ENCODE peak calls at places on chromosomes 2 and 18, in six cellular contexts. M is pancreas; J is CD8-positive, alpha-beta T cell; O is GM12865; U is BE2C; K is fibroblast of lung. X is an unnamed sample.

GRCh38 chr2:176656055-176656775 is 387.0 kb downstream of the MTX2 start:
- DNase-seq in M (no peak), J (no peak), O (no peak), U (no peak), K (no peak), X (no peak)

GRCh38 chr2:25165992-25166618 is 2.3 kb downstream of the POMC start:
- DNase-seq in M (peak), J (peak), O (peak), U (peak), K (peak), X (peak)

GRCh38 chr2:121367246-121367900 is 82.4 kb upstream of the TFCP2L1 start:
- DNase-seq in M (no peak), J (no peak), O (no peak), U (no peak), K (no peak), X (no peak)

GRCh38 chr18:70289351-70290330 is 796 bp downstream of the SOCS6 start:
- DNase-seq in M (peak), J (no peak), O (peak), U (peak), K (peak), X (peak)

GRCh38 chr18:31454066-31454708 is 6.6 kb downstream of the DSG3 start:
- DNase-seq in M (no peak), J (no peak), O (no peak), U (no peak), K (peak), X (peak)

GRCh38 chr18:31241425-31241824 is 76.5 kb upstream of the DSG1 start:
- DNase-seq in M (no peak), J (no peak), O (no peak), U (no peak), K (no peak), X (peak)

GRCh38 chr18:31498450-31499156 is 626 bp downstream of the DSG2 start:
- DNase-seq in M (peak), J (no peak), O (peak), U (no peak), K (no peak), X (no peak)

GRCh38 chr2:4883375-4883774 is 808.8 kb upstream of the SOX11 start:
- DNase-seq in M (no peak), J (no peak), O (no peak), U (no peak), K (no peak), X (no peak)

GRCh38 chr2:26913599-26914285 is 56.7 kb upstream of the MAPRE3 start:
- DNase-seq in M (no peak), J (no peak), O (no peak), U (no peak), K (peak), X (no peak)

GRCh38 chr2:212928681-212929080 is 222.7 kb downstream of the IKZF2 start:
- DNase-seq in M (no peak), J (no peak), O (no peak), U (no peak), K (no peak), X (peak)

GRCh38 chr2:48253301-48253700 is 276.7 kb upstream of the STON1 start:
- DNase-seq in M (no peak), J (no peak), O (no peak), U (no peak), K (no peak), X (no peak)

GRCh38 chr2:218734190-218734975 is 23.7 kb downstream of the TTLL4 start:
- DNase-seq in M (no peak), J (no peak), O (no peak), U (no peak), K (no peak), X (no peak)

GRCh38 chr18:32469691-32470131 is 971 bp downstream of the GAREM1 start:
- DNase-seq in M (no peak), J (no peak), O (no peak), U (no peak), K (peak), X (peak)

GRCh38 chr2:37711308-37711731 is 39.9 kb upstream of the CDC42EP3 start:
- DNase-seq in M (no peak), J (peak), O (peak), U (no peak), K (peak), X (peak)

GRCh38 chr2:112850588-112850987 is 14.0 kb upstream of the IL1B start:
- DNase-seq in M (no peak), J (no peak), O (no peak), U (no peak), K (no peak), X (no peak)

GRCh38 chr2:191840916-191841315 is 6.0 kb downstream of the CAVIN2 start:
- DNase-seq in M (no peak), J (no peak), O (no peak), U (no peak), K (no peak), X (no peak)

GRCh38 chr2:238973038-238973772 is 125.3 kb downstream of the TWIST2 start:
- DNase-seq in M (no peak), J (no peak), O (no peak), U (no peak), K (peak), X (no peak)

GRCh38 chr2:127531133-127531709 is 4.3 kb upstream of the MYO7B start:
- DNase-seq in M (no peak), J (no peak), O (no peak), U (no peak), K (peak), X (peak)

GRCh38 chr2:36360063-36360462 is 4.5 kb downstream of the CRIM1 start:
- DNase-seq in M (no peak), J (no peak), O (no peak), U (no peak), K (no peak), X (peak)

GRCh38 chr18:63979409-63979908 is 9.6 kb downstream of the SERPINB8 start:
- DNase-seq in M (peak), J (no peak), O (peak), U (peak), K (peak), X (peak)

GRCh38 chr18:78867131-78867530 is 112.5 kb upstream of the SALL3 start:
- DNase-seq in M (no peak), J (no peak), O (no peak), U (no peak), K (no peak), X (no peak)

GRCh38 chr2:104867351-104868080 is 13.6 kb downstream of the POU3F3 start:
- DNase-seq in M (no peak), J (no peak), O (no peak), U (no peak), K (peak), X (no peak)

GRCh38 chr2:143629344-143629743 is 500.1 kb downstream of the ARHGAP15 start:
- DNase-seq in M (no peak), J (no peak), O (no peak), U (no peak), K (peak), X (no peak)

GRCh38 chr2:218806346-218806978 is 24.5 kb downstream of the CYP27A1 start:
- DNase-seq in M (peak), J (no peak), O (peak), U (no peak), K (peak), X (peak)

GRCh38 chr2:9738718-9739496 is 104.4 kb upstream of the TAF1B start:
- DNase-seq in M (no peak), J (no peak), O (peak), U (no peak), K (no peak), X (no peak)

GRCh38 chr18:50356036-50356945 is 18.6 kb upstream of the SKA1 start:
- DNase-seq in M (no peak), J (no peak), O (peak), U (no peak), K (no peak), X (peak)

GRCh38 chr2:222483513-222484039 is 59.2 kb downstream of the SGPP2 start:
- DNase-seq in M (no peak), J (no peak), O (peak), U (peak), K (no peak), X (no peak)

GRCh38 chr2:230685165-230685560 is 27.5 kb upstream of the CAB39 start:
- DNase-seq in M (no peak), J (no peak), O (no peak), U (no peak), K (no peak), X (no peak)

GRCh38 chr2:10240161-10240681 is 62.5 kb upstream of the HPCAL1 start:
- DNase-seq in M (no peak), J (no peak), O (no peak), U (no peak), K (no peak), X (no peak)

GRCh38 chr2:73937103-73937885 is 10.6 kb downstream of the DGUOK start:
- DNase-seq in M (no peak), J (no peak), O (no peak), U (no peak), K (peak), X (no peak)

GRCh38 chr2:73938761-73939352 is 12.2 kb downstream of the DGUOK start:
- DNase-seq in M (no peak), J (no peak), O (no peak), U (no peak), K (peak), X (peak)

GRCh38 chr2:73937899-73938298 is 11.2 kb downstream of the DGUOK start:
- DNase-seq in M (no peak), J (no peak), O (no peak), U (no peak), K (no peak), X (peak)

GRCh38 chr2:73942664-73943063 is 16.0 kb downstream of the DGUOK start:
- DNase-seq in M (no peak), J (no peak), O (no peak), U (no peak), K (no peak), X (no peak)

DNA sequence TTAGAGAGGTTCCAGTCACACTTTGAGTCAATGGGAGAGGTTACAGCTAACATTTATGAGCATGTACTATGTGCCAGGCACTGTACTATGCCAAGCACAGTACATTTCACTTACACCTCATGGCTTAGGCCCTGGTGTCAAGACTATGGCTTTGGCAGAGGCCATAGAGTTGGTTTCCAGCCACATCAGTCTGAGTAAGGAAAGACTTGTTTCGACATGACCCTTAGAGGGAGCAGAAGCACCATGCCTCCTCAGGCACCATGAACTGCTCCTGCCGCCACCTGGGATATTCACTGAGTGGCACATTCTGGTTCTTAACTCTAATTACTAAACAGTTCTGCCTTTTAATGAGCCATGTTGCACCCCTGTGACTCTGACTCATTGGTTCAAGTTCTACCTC is 12.7 kb downstream of the DGUOK start:
- DNase-seq in M (no peak), J (peak), O (no peak), U (no peak), K (peak), X (peak)
- TF ChIP-seq CTCF in M (no peak), J (peak), O (no peak), U (no peak), K (peak), X (peak)

GRCh38 chr18:36132756-36133155 is 3.1 kb downstream of the ELP2 start:
- DNase-seq in M (no peak), J (no peak), O (no peak), U (no peak), K (no peak), X (no peak)
- H3K4me3 ChIP-seq in M (no peak), J (no peak), O (no peak), U (no peak), K (no peak), X (no peak)

GRCh38 chr2:166373951-166374350 is 1.8 kb downstream of the SCN9A start:
- DNase-seq in M (no peak), J (no peak), O (no peak), U (peak), K (peak), X (peak)

GRCh38 chr2:166376488-166376828 is 714 bp upstream of the SCN9A start:
- DNase-seq in M (no peak), J (no peak), O (no peak), U (no peak), K (no peak), X (peak)

GRCh38 chr2:166376873-166377272 is 1.1 kb upstream of the SCN9A start:
- DNase-seq in M (no peak), J (no peak), O (no peak), U (no peak), K (no peak), X (no peak)

GRCh38 chr2:166375205-166375735 is 474 bp downstream of the SCN9A start:
- DNase-seq in M (no peak), J (no peak), O (peak), U (no peak), K (peak), X (peak)

GRCh38 chr2:166375736-166376487 is at the start of gene SCN9A:
- DNase-seq in M (peak), J (no peak), O (peak), U (peak), K (peak), X (peak)
- TF ChIP-seq CTCF in M (no peak), J (no peak), O (no peak), U (peak), K (no peak), X (no peak)

DNA sequence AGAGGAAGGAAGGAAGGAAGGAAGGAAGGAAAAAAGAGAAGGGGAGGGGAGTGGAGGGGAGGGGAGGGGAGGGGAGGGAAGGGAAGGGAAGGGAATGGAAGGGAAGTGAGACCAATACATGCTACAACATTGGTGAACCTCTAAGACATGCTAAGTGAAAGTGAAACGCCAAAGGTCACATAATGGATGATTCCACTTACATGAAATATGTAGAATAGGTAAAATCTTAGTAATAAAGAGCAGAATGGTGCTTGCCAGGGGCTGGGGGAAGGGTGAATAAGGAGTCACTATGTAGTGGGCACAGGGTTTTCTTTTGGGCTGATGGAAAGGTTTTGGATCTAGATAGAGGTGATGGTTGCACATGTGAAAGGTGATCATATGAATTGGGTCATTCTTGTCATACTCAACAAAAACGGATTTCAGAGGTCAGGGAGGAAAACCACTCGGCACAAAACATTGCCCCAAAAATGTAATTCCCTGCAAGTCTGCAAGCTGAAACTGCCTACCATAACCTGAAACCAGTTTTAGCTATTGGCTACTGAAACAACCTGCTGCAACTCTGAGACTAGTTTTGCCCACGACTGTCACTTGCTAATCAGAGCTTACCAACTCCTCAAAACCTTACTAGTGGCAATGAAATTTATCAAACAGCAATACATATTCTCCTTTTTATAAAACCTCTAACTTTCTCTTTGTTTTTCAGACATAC is 59.2 kb downstream of the CCDC141 start:
- DNase-seq in M (no peak), J (no peak), O (peak), U (no peak), K (no peak), X (no peak)
- H3K4me3 ChIP-seq in M (no peak), J (no peak), O (no peak), U (no peak), K (no peak), X (no peak)

GRCh38 chr2:141399270-141399669 is 731.5 kb downstream of the LRP1B start:
- DNase-seq in M (no peak), J (no peak), O (peak), U (no peak), K (peak), X (no peak)
- TF ChIP-seq CTCF in M (no peak), J (no peak), O (peak), U (no peak), K (peak), X (peak)

DNA sequence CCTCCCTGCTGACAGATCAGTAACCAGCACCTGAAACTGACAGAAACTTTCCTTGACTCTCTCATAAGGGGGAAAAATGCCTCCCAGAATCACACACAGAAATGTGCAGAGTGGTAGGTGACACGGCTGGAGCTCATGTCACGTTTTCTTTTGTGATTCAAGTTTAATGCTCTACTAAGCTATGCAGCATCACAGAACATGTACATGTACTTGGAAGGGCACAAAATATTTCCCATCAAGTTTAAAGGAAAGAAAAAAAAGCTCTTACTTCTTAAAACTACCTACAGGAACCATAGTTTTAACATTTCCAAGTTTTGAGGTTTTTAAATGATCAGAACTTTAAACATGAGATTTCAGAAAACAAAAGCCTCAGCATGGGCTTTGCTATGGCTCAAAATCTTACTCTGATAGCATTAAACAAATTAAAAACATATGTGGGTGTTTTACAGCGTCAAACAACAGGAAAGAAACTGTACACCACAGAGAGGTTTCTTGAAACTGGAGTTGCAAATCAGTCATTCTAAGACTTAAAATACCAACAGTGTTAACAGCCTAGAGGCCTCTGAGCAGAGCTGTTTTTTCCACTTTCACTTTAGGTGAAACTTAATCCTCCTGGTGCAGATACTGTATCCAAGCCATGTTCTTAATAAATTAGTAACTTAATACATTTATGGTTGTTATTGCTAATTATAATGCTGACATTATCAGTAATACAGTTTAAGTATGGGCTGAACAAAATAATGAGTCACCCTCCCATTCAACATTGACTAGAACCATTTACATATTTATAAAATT is 30.1 kb downstream of the MBP start:
- DNase-seq in M (no peak), J (no peak), O (peak), U (no peak), K (peak), X (peak)
- H3K4me3 ChIP-seq in M (no peak), J (peak), O (peak), U (no peak), K (no peak), X (no peak)

GRCh38 chr2:28952806-28953190 is 28.3 kb upstream of the TOGARAM2 start:
- DNase-seq in M (no peak), J (no peak), O (no peak), U (no peak), K (no peak), X (no peak)
- TF ChIP-seq CTCF in M (no peak), J (no peak), O (peak), U (peak), K (no peak), X (peak)

DNA sequence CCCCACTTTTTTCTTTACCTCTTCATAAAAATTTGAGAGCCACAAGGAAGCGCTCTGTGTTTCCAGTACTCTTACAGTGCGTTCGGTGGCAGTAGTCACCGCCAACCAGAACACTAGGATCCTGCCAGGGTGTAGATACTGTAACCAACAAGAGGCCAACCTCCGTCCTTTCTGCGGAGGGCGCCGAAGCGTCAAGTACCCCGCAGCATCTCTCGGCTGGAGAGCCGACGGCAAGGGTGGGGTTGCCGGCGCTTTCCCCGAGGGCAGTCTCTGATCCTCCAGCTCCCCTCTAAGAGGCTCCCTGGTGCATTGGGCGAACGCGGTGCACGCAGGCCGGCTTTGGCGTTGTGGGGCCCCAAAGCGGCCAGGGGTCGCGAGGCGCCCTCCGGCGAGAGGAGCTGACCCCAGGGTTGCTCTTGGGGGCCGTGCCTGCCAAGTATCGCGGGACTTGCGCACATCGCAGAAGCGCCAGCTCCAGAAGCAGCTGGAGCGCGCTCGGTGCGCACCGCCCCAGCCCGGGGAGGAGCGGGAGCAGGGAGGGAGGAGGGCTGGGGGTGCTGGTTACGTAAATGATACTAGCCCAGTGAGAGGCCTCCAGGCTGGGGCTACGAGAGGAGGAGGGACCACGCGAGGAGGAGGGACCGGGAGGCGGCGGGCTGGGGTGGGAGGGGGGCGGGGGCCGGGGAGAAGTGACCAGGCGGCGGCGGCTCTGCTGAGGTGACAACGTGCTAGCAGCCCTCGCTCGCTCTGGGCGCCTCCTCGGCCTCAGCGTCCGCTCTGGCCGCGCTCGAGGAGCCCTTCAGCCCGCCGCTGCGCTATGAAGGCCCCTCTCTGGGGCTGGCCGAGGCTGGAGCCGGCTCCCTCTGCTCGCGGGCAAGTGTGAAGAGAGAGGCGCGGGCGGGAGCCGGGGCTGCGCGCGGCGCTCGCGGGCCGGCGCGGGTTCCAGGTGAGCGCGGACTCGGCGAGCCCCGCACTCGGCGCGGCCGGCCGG is at the start of gene GALNT13:
- DNase-seq in M (peak), J (no peak), O (no peak), U (peak), K (peak), X (peak)
- H3K4me3 ChIP-seq in M (no peak), J (no peak), O (no peak), U (peak), K (no peak), X (peak)

DNA sequence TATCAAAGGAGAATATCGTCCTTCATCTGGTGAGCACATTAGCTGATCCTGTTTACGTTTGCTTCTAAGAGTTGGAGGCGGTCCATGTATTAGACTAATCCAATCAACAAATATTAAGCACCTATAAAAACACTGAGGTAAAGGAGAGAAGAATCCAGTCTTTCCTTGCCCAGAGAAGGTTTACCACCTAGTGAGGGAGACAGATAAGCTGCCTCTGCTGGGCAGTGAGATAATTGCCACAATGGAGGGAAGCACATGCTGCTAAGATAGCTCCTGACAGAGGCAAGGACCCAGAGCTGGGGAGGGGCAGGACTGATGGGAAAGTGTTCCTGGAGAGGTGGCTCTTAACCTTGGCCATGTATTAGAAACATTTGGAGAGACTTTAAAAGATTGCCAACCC is 36.7 kb upstream of the ST8SIA5 start:
- DNase-seq in M (no peak), J (no peak), O (no peak), U (peak), K (no peak), X (no peak)
- TF ChIP-seq CTCF in M (no peak), J (no peak), O (no peak), U (peak), K (no peak), X (no peak)